ENCODE peak calls at places on chromosomes 11 and 22, in six cellular contexts. F is HCT116, E is astrocyte, K is PC-3, S is mesenchymal stem cell, N is Karpas-422. U is an unnamed sample. For H3K4me1, the result is how much of the 10 kb centered on the place peaks cover.

GRCh38 chr11:74123008-74123448 is 47.8 kb downstream of the C2CD3 start:
- DNase-seq in F (no peak), E (peak), K (peak), S (no peak), N (no peak), U (no peak)

GRCh38 chr11:120400564-120401364 is 64.6 kb downstream of the ARHGEF12 start:
- DNase-seq in F (peak), E (peak), K (peak), S (peak), N (no peak), U (peak)

GRCh38 chr11:117185739-117186430 is 7.3 kb downstream of the SIDT2 start:
- DNase-seq in F (no peak), E (no peak), K (no peak), S (no peak), N (peak), U (no peak)

GRCh38 chr11:67564230-67564629 is 19.4 kb upstream of the GSTP1 start:
- DNase-seq in F (no peak), E (peak), K (peak), S (peak), N (no peak), U (peak)

GRCh38 chr22:18968011-18968749 is 32.1 kb upstream of the PRODH start:
- DNase-seq in F (no peak), E (no peak), K (peak), S (peak), N (peak), U (no peak)

GRCh38 chr22:39746600-39747262 is 146.8 kb downstream of the ENTHD1 start:
- DNase-seq in F (no peak), E (no peak), K (no peak), S (no peak), N (no peak), U (no peak)

GRCh38 chr22:44697423-44698179 is 4.4 kb upstream of the PRR5 start:
- DNase-seq in F (peak), E (peak), K (peak), S (peak), N (peak), U (peak)

GRCh38 chr22:49156662-49157285 is 670.9 kb downstream of the BRD1 start:
- DNase-seq in F (no peak), E (no peak), K (peak), S (no peak), N (no peak), U (no peak)

GRCh38 chr22:17842386-17842785 is 68.1 kb upstream of the BID start:
- DNase-seq in F (no peak), E (no peak), K (no peak), S (no peak), N (no peak), U (no peak)

GRCh38 chr11:135008001-135008405 is 596.0 kb upstream of the B3GAT1 start:
- DNase-seq in F (no peak), E (no peak), K (no peak), S (no peak), N (no peak), U (no peak)

GRCh38 chr22:37619991-37620390 is 11.4 kb downstream of the GGA1 start:
- DNase-seq in F (no peak), E (no peak), K (no peak), S (no peak), N (no peak), U (no peak)

GRCh38 chr11:82900277-82901164 is at the start of gene PRCP:
- DNase-seq in F (peak), E (peak), K (peak), S (peak), N (peak), U (peak)

GRCh38 chr11:117037279-117037951 is 60.8 kb downstream of the SIK3 start:
- DNase-seq in F (no peak), E (peak), K (no peak), S (peak), N (no peak), U (peak)

GRCh38 chr11:68865241-68865640 is 23.5 kb upstream of the CPT1A start:
- DNase-seq in F (no peak), E (no peak), K (no peak), S (no peak), N (no peak), U (no peak)

GRCh38 chr22:40552070-40552469 is 84.4 kb downstream of the MRTFA start:
- DNase-seq in F (no peak), E (no peak), K (no peak), S (no peak), N (no peak), U (no peak)

GRCh38 chr11:29300441-29300840 is 716.4 kb downstream of the KCNA4 start:
- DNase-seq in F (no peak), E (peak), K (peak), S (no peak), N (no peak), U (peak)

GRCh38 chr11:104694259-104695070 is 203.8 kb downstream of the CASP12 start:
- DNase-seq in F (no peak), E (peak), K (no peak), S (peak), N (no peak), U (peak)

GRCh38 chr22:50215297-50216049 is 14.7 kb downstream of the SELENOO start:
- DNase-seq in F (no peak), E (no peak), K (no peak), S (no peak), N (no peak), U (no peak)

DNA sequence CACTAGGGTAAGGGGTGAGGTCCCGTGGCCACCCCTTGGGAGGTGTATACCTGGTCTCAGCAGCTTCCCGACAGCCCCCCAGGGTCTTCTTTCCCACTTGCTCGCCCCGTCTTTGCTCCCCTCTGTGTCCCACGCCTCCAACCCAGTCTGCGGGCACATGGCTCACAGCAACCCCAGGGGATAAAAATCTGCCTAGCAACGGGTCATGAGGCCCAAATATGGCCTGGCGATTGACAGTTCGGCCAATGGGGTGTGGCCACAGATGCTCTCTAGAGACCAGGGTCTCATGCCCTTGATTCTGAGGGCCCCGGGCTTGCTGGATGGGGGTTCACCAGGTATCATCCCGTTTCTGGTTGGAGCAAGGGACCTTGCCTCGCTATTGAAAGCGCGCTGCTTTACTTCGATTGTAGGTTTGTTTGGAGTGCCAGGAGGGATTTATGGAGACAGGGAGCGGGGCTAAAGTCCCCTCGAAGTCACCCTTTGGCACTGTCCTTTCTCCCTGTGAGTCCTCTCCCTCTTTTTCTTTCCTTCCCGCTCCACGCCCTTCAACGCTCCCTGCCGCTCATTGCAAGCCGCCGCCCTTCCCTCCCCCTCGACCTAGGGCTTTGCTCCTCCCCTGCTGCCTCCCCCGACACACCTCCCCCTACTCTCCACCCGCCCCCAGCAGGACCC is 41.4 kb downstream of the AHNAK start:
- DNase-seq in F (no peak), E (no peak), K (no peak), S (no peak), N (peak), U (no peak)
- H3K9ac ChIP-seq in F (no peak), E (no peak), K (no peak), S (peak), N (no peak), U (no peak)

DNA sequence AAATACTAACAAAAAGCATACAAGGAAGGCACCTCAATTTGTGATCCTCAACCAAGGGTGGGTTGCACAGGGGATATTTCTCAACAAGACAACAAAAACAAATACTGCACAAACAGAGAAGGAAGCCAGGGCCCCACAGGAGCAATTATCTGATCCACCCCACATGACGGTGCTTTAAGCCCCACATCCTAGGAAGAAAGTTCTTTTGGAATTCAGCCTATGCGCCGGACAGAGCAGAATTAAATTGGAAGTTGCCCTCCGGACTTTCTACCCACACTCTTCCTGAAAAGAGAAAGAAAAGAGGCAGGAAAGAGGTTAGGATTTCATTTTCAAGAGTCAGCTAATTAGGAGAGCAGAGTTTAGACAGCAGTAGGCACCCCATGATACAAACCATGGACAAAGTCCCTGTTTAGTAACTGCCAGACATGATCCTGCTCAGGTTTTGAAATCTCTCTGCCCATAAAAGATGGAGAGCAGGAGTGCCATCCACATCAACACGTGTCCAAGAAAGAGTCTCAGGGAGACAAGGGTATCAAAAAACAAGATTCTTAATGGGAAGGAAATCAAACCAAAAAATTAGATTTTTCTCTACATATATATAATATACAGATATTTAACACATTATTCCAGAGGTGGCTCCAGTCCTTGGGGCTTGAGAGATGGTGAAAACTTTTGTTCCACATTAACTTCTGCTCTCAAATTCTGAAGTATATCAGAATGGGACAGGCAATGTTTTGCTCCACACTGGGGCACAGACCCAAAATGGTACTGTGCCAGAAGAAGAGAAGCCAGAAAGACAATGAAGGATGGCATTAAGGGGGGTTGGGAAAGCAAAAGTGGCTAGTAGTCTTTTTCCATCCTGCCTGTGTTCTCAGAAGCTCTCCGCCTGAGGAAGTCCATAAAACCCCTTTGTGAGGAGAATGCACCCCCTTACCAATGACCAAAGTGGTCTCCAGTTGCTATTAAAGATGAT is 40.4 kb downstream of the OSBP start:
- DNase-seq in F (no peak), E (no peak), K (no peak), S (no peak), N (no peak), U (no peak)
- H3K4me1 ChIP-seq in F (under half), E (under half), K (under half), S (under half), N (under half), U (under half)

GRCh38 chr11:64621283-64622019 is 30.4 kb downstream of the SLC22A12 start:
- DNase-seq in F (no peak), E (no peak), K (no peak), S (no peak), N (peak), U (no peak)

GRCh38 chr11:64627371-64627770 is 36.4 kb downstream of the SLC22A12 start:
- DNase-seq in F (no peak), E (no peak), K (no peak), S (no peak), N (no peak), U (no peak)

GRCh38 chr11:64622681-64623080 is 31.7 kb downstream of the SLC22A12 start:
- DNase-seq in F (no peak), E (no peak), K (no peak), S (no peak), N (no peak), U (no peak)

GRCh38 chr11:64626637-64627036 is 35.6 kb downstream of the SLC22A12 start:
- DNase-seq in F (no peak), E (no peak), K (no peak), S (no peak), N (no peak), U (no peak)

DNA sequence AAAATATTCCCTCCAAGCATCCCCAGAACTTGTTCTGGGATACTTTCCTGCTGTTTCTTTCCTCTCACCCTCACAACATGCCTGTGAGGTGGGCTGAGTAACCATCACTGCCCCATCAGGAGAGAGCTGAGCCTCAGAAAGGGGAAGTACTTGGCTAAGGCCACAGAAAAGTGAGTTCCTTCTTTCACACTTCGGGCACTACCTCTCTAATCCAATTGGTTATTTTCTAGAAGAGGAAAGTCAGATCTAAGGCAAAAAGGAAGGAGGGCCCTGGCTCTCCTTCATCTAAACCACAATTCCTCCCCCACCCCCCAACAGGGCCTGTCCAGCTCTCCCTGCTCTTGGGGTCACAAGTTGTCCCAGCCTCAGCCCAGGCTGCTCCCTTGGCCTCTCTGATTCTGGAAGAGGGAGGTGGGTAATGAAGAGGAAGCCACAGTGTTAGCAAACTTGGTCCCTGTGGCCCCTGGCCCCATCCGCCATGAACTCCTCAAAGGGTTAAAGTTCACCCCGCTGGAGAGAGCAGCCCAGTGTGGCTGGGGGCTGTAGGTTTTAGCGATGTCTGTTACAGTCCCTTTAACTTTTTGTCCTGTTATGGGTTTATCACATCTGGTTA is 34.0 kb downstream of the SLC22A12 start:
- DNase-seq in F (no peak), E (no peak), K (no peak), S (no peak), N (peak), U (no peak)
- H2AFZ ChIP-seq in F (no peak), E (no peak), K (no peak), S (no peak), N (no peak), U (no peak)

GRCh38 chr11:70416881-70417280 is 18.6 kb downstream of the CTTN start:
- DNase-seq in F (no peak), E (no peak), K (no peak), S (no peak), N (no peak), U (no peak)
- H3K9ac ChIP-seq in F (no peak), E (no peak), K (no peak), S (no peak), N (no peak), U (no peak)

GRCh38 chr11:76365038-76365679 is 15.8 kb downstream of the THAP12 start:
- DNase-seq in F (no peak), E (no peak), K (no peak), S (no peak), N (no peak), U (no peak)
- H3K4me1 ChIP-seq in F (under half), E (under half), K (under half), S (under half), N (under half), U (under half)

GRCh38 chr11:18010977-18011586 is 1.8 kb downstream of the SERGEF start:
- DNase-seq in F (no peak), E (no peak), K (no peak), S (peak), N (no peak), U (no peak)

GRCh38 chr11:18010271-18010670 is 2.6 kb downstream of the SERGEF start:
- DNase-seq in F (no peak), E (no peak), K (no peak), S (no peak), N (peak), U (no peak)

GRCh38 chr11:18012906-18013781 is at the start of gene SERGEF:
- DNase-seq in F (peak), E (peak), K (peak), S (peak), N (peak), U (peak)

GRCh38 chr11:18012314-18012905 is 437 bp downstream of the SERGEF start:
- DNase-seq in F (no peak), E (peak), K (peak), S (peak), N (peak), U (peak)

GRCh38 chr11:18011633-18012313 is 1.1 kb downstream of the SERGEF start:
- DNase-seq in F (no peak), E (no peak), K (no peak), S (no peak), N (peak), U (no peak)
- H2AFZ ChIP-seq in F (no peak), E (peak), K (peak), S (peak), N (peak), U (peak)

DNA sequence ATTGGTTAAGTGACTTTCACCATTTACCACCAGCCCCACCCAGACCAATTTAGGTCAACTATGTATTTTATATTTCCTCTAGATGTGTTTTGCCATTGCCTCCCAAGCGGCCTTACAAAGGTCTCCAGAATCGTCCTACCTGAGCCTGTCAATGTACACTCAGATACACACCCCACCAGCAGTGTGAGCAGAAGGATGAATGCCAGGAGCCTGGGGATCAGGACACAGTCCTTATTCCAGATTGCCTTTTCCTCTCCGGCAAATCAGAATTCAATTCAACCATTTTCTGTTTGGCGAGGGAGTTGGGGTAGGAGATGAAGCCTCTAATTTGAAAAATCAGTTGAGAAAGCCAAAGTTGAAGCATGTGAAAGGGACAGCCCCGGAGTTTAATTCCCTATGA is 35.4 kb upstream of the CRTAM start:
- DNase-seq in F (no peak), E (no peak), K (no peak), S (no peak), N (no peak), U (no peak)
- H3K9ac ChIP-seq in F (peak), E (peak), K (peak), S (peak), N (no peak), U (peak)